ENCODE peak calls at places on chromosome 17, in nine cellular contexts. G is HCT116, Q is adrenal gland, T is PC-3, K is epithelial cell of esophagus, D is lower leg skin, Y is heart right ventricle, O is upper lobe of right lung, L is OCI-LY7. N is an unnamed sample.

GRCh38 chr17:42321555-42321954 is 33.3 kb downstream of the STAT5A start:
- DNase-seq in T (no peak), Y (no peak), Q (no peak), O (no peak), K (no peak), L (no peak), G (no peak), D (no peak), N (no peak)

GRCh38 chr17:76304226-76305134 is 3.6 kb downstream of the QRICH2 start:
- DNase-seq in K (no peak), Q (no peak), L (no peak), D (no peak), Y (no peak), O (no peak), G (no peak), T (no peak), N (no peak)

GRCh38 chr17:26775219-26775822 is 518.6 kb upstream of the WSB1 start:
- DNase-seq in O (peak), L (no peak), Y (no peak), D (no peak), T (no peak), Q (no peak), G (no peak), K (no peak), N (no peak)

GRCh38 chr17:82003411-82004381 is 19.0 kb downstream of the CENPX start:
- DNase-seq in O (no peak), Q (peak), G (peak), T (peak), K (peak), L (no peak), Y (peak), D (peak), N (peak)

GRCh38 chr17:27379863-27380533 is 76.2 kb upstream of the KSR1 start:
- DNase-seq in O (peak), L (no peak), G (no peak), Y (peak), T (peak), K (peak), Q (peak), D (no peak), N (peak)

GRCh38 chr17:61555127-61555531 is 35.9 kb downstream of the NACA2 start:
- DNase-seq in Y (no peak), Q (no peak), L (peak), G (no peak), K (no peak), O (no peak), D (no peak), T (no peak), N (no peak)

GRCh38 chr17:2776589-2777241 is 19.5 kb upstream of the RAP1GAP2 start:
- DNase-seq in T (no peak), L (no peak), O (no peak), G (no peak), Y (no peak), Q (no peak), K (peak), D (no peak), N (no peak)

GRCh38 chr17:77833769-77834168 is 124.7 kb upstream of the TNRC6C start:
- DNase-seq in K (no peak), L (no peak), G (no peak), Q (no peak), T (no peak), D (no peak), O (no peak), Y (no peak), N (no peak)

GRCh38 chr17:3960764-3961163 is 3.5 kb downstream of the ATP2A3 start:
- DNase-seq in O (no peak), T (no peak), Q (peak), Y (no peak), D (no peak), L (no peak), K (no peak), G (no peak), N (no peak)

GRCh38 chr17:32586666-32587065 is 99.9 kb downstream of the CDK5R1 start:
- DNase-seq in D (no peak), G (no peak), O (no peak), K (peak), L (no peak), T (peak), Q (no peak), Y (no peak), N (no peak)

GRCh38 chr17:31074772-31075538 is 19.8 kb upstream of the NF1 start:
- DNase-seq in D (no peak), Q (no peak), L (no peak), T (peak), Y (no peak), O (no peak), K (peak), G (no peak), N (peak)

GRCh38 chr17:57604771-57605733 is 140.0 kb downstream of the CCDC182 start:
- DNase-seq in T (no peak), O (peak), Y (peak), D (no peak), Q (peak), G (no peak), L (peak), K (peak), N (peak)

GRCh38 chr17:16005641-16006040 is 6.0 kb downstream of the TTC19 start:
- DNase-seq in G (no peak), T (no peak), Y (no peak), D (no peak), O (no peak), L (no peak), Q (no peak), K (no peak), N (no peak)

GRCh38 chr17:4594406-4595349 is 10.3 kb downstream of the SMTNL2 start:
- DNase-seq in G (no peak), O (peak), D (no peak), Y (no peak), K (peak), T (no peak), Q (peak), L (peak), N (no peak)

GRCh38 chr17:30117548-30118155 is 1.0 kb downstream of the NSRP1 start:
- DNase-seq in O (no peak), T (no peak), G (no peak), K (no peak), L (no peak), Y (no peak), Q (no peak), D (no peak), N (peak)

GRCh38 chr17:5226940-5227878 is 7.5 kb downstream of the SCIMP start:
- DNase-seq in L (peak), O (peak), Q (no peak), G (no peak), D (no peak), Y (no peak), K (no peak), T (no peak), N (no peak)

GRCh38 chr17:74631468-74632195 is 8.1 kb upstream of the CD300E start:
- DNase-seq in O (peak), D (peak), Y (no peak), L (peak), Q (no peak), T (no peak), K (no peak), G (no peak), N (peak)

GRCh38 chr17:77126519-77126918 is 14.2 kb upstream of the SEC14L1 start:
- DNase-seq in D (no peak), Y (no peak), O (no peak), K (peak), L (no peak), G (no peak), T (peak), Q (peak), N (no peak)

GRCh38 chr17:75270218-75270965 is 639 bp downstream of the MIF4GD start:
- DNase-seq in K (peak), Y (peak), T (peak), L (peak), Q (peak), O (peak), G (peak), D (peak), N (peak)

GRCh38 chr17:27495460-27495859 is 39.2 kb downstream of the KSR1 start:
- DNase-seq in K (peak), O (no peak), T (no peak), Q (no peak), D (no peak), L (peak), Y (no peak), G (no peak), N (no peak)

GRCh38 chr17:64596439-64596838 is 65.7 kb downstream of the SMURF2 start:
- DNase-seq in K (no peak), L (no peak), Q (no peak), O (no peak), G (no peak), D (no peak), Y (no peak), T (no peak), N (no peak)

GRCh38 chr17:50899005-50899460 is 32.9 kb upstream of the TOB1 start:
- DNase-seq in G (no peak), O (peak), K (no peak), T (no peak), L (no peak), D (no peak), Q (no peak), Y (no peak), N (no peak)

GRCh38 chr17:47246120-47246519 is 7.5 kb upstream of the ITGB3 start:
- DNase-seq in Y (no peak), K (no peak), G (no peak), T (no peak), Q (no peak), O (no peak), L (no peak), D (no peak), N (no peak)

GRCh38 chr17:74937064-74938051 is 1.7 kb downstream of the OTOP3 start:
- DNase-seq in T (peak), Q (no peak), Y (no peak), O (no peak), G (no peak), D (no peak), L (no peak), K (no peak), N (no peak)

GRCh38 chr17:80845863-80846671 is 145.6 kb upstream of the CHMP6 start:
- DNase-seq in L (peak), O (peak), D (no peak), Y (no peak), Q (no peak), T (no peak), K (no peak), G (no peak), N (no peak)

GRCh38 chr17:4586043-4586442 is 1.7 kb downstream of the SMTNL2 start:
- DNase-seq in O (peak), Q (no peak), L (no peak), D (no peak), G (no peak), K (no peak), T (no peak), Y (no peak), N (no peak)

GRCh38 chr17:65278050-65278819 is 141.1 kb downstream of the RGS9 start:
- DNase-seq in O (no peak), Q (peak), Y (peak), L (peak), T (peak), G (peak), D (no peak), K (peak), N (peak)

GRCh38 chr17:42895185-42895555 is 5.4 kb upstream of the G6PC1 start:
- DNase-seq in Q (peak), K (peak), D (peak), L (no peak), T (peak), G (peak), Y (no peak), O (peak), N (peak)

GRCh38 chr17:49249890-49250522 is 19.4 kb upstream of the PHOSPHO1 start:
- DNase-seq in L (no peak), Q (no peak), G (no peak), K (no peak), O (no peak), Y (no peak), T (no peak), D (no peak), N (no peak)

GRCh38 chr17:49249292-49249794 is 18.8 kb upstream of the PHOSPHO1 start:
- DNase-seq in L (no peak), T (peak), Q (peak), K (no peak), D (no peak), O (peak), G (no peak), Y (peak), N (peak)

GRCh38 chr17:49257296-49257695 is 26.7 kb upstream of the PHOSPHO1 start:
- DNase-seq in D (no peak), T (no peak), O (no peak), K (no peak), G (no peak), Q (no peak), L (no peak), Y (no peak), N (no peak)

GRCh38 chr17:49252148-49252682 is 21.6 kb upstream of the PHOSPHO1 start:
- DNase-seq in L (no peak), Y (no peak), G (no peak), O (peak), K (peak), Q (peak), D (no peak), T (no peak), N (peak)

GRCh38 chr17:49254066-49254465 is 23.5 kb upstream of the PHOSPHO1 start:
- DNase-seq in T (no peak), O (no peak), K (no peak), Q (no peak), Y (no peak), L (no peak), G (no peak), D (no peak), N (no peak)
- TF ChIP-seq CTCF in T (peak), O (no peak), K (no peak), Q (no peak), Y (no peak), L (peak), G (no peak), D (no peak), N (no peak)

GRCh38 chr17:56571456-56571855 is 22.0 kb upstream of the NOG start:
- DNase-seq in D (no peak), Y (no peak), Q (no peak), O (no peak), L (no peak), T (no peak), K (no peak), G (no peak), N (no peak)

DNA sequence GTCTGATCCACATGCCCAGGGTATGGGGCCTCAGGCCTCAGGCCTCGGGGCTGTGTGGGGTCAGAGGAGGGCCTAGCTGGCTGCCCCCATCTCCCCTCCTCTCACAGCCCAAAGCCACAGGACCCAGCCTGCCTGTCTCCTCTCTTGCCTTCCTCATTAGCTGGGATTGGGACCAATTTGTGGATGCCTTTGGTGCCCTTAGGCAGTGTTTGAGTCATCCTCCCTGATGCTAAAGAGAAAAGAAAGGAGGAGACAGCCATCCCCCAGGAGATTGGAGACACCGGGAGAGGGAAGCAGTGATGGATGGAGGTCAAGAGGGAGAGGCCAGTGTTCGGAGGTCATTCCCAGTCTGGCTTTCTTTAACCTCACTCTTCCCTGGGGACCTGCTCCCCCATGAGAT is 23.3 kb upstream of the NOG start:
- DNase-seq in L (no peak), Q (no peak), D (no peak), O (no peak), T (peak), K (peak), Y (no peak), G (no peak), N (no peak)
- H3K4me3 ChIP-seq in L (no peak), Q (no peak), D (no peak), O (no peak), T (no peak), K (no peak), Y (no peak), G (no peak), N (no peak)

GRCh38 chr17:69339937-69340336 is 13.0 kb upstream of the ABCA5 start:
- DNase-seq in L (no peak), Y (no peak), K (no peak), O (no peak), Q (no peak), G (no peak), T (peak), D (no peak), N (no peak)

GRCh38 chr17:69336580-69336979 is 9.6 kb upstream of the ABCA5 start:
- DNase-seq in G (no peak), D (no peak), Y (no peak), Q (no peak), K (no peak), O (no peak), L (no peak), T (peak), N (no peak)

GRCh38 chr17:69336996-69337395 is 10.1 kb upstream of the ABCA5 start:
- DNase-seq in K (no peak), L (no peak), G (no peak), T (no peak), D (no peak), O (no peak), Y (no peak), Q (no peak), N (no peak)

GRCh38 chr17:69331746-69332145 is 4.8 kb upstream of the ABCA5 start:
- DNase-seq in D (no peak), K (no peak), Q (no peak), O (no peak), T (no peak), Y (no peak), G (no peak), L (no peak), N (no peak)

GRCh38 chr17:69335018-69335417 is 8.1 kb upstream of the ABCA5 start:
- DNase-seq in G (peak), Q (no peak), O (no peak), L (peak), K (peak), Y (no peak), T (peak), D (no peak), N (peak)
- TF ChIP-seq CTCF in G (peak), Q (peak), O (peak), L (peak), K (peak), Y (peak), T (peak), D (no peak), N (peak)

DNA sequence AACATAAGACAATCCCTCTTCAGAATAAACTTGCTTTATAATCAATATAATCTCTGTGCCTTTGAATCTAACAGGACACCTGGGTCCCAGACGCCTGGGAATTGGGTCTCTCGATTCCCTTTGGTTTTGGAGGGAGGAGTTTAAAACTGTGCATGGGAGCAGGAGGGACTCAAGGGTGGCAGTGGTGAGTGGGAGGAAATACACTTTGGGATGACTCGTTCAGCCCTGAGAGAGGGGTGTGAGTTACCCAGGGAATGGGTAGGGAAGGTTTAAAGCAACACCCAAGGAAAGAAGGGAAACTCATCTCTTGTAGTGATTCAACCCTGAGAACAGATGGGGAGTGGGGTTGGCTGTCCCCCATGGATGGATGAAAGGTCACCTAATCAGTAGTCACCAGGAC is 1.6 kb downstream of the RANGRF start:
- DNase-seq in G (no peak), Y (no peak), L (no peak), O (no peak), T (peak), K (no peak), D (no peak), Q (no peak), N (no peak)
- H3K4me3 ChIP-seq in G (peak), Y (no peak), L (peak), O (no peak), T (no peak), K (no peak), D (no peak), Q (no peak), N (no peak)

N was measured in fibroblast of the aortic adventitia.